ENCODE peak calls at places on chromosomes 7 and 10, in eight cellular contexts. W, P, B, R, I, G, X and A are unnamed samples.

GRCh38 chr7:99422625-99423024 is 13.9 kb downstream of the BUD31 start:
- DNase-seq in W (no peak), P (no peak), B (no peak), R (no peak), I (no peak), G (no peak), X (no peak), A (no peak)

GRCh38 chr7:27210441-27211083 is 10.7 kb upstream of the HOXA13 start:
- DNase-seq in W (peak), P (no peak), B (no peak), R (no peak), I (peak), G (peak), X (no peak), A (peak)

GRCh38 chr10:116536810-116537209 is 8.9 kb upstream of the PNLIP start:
- DNase-seq in W (no peak), P (no peak), B (no peak), R (no peak), I (no peak), G (no peak), X (no peak), A (no peak)

GRCh38 chr7:30206942-30207341 is 72.2 kb downstream of the MTURN start:
- DNase-seq in W (no peak), P (peak), B (no peak), R (no peak), I (no peak), G (no peak), X (no peak), A (no peak)

GRCh38 chr10:14391342-14391741 is 60.6 kb upstream of the FRMD4A start:
- DNase-seq in W (no peak), P (no peak), B (no peak), R (no peak), I (no peak), G (no peak), X (no peak), A (no peak)

GRCh38 chr10:774661-775244 is 85.3 kb upstream of the DIP2C start:
- DNase-seq in W (no peak), P (no peak), B (no peak), R (no peak), I (no peak), G (no peak), X (no peak), A (no peak)

GRCh38 chr7:26675143-26675887 is 189.1 kb downstream of the SKAP2 start:
- DNase-seq in W (peak), P (peak), B (no peak), R (no peak), I (no peak), G (peak), X (no peak), A (peak)

GRCh38 chr10:61896854-61897661 is 4.4 kb upstream of the ARID5B start:
- DNase-seq in W (peak), P (peak), B (peak), R (peak), I (peak), G (peak), X (peak), A (peak)

GRCh38 chr7:66146701-66147100 is 32.1 kb downstream of the CRCP start:
- DNase-seq in W (peak), P (no peak), B (no peak), R (no peak), I (no peak), G (no peak), X (no peak), A (peak)

GRCh38 chr10:12785338-12785934 is 216.1 kb downstream of the CCDC3 start:
- DNase-seq in W (no peak), P (no peak), B (no peak), R (no peak), I (no peak), G (no peak), X (no peak), A (no peak)

GRCh38 chr7:44218418-44219201 is 17.8 kb downstream of the YKT6 start:
- DNase-seq in W (no peak), P (no peak), B (no peak), R (peak), I (no peak), G (no peak), X (no peak), A (no peak)

GRCh38 chr10:807163-807957 is 117.9 kb upstream of the DIP2C start:
- DNase-seq in W (no peak), P (no peak), B (no peak), R (no peak), I (no peak), G (no peak), X (no peak), A (no peak)

GRCh38 chr10:133230023-133230319 is at the start of gene UTF1:
- DNase-seq in W (no peak), P (no peak), B (no peak), R (no peak), I (no peak), G (no peak), X (no peak), A (no peak)

GRCh38 chr10:99869581-99869980 is 87.1 kb downstream of the ABCC2 start:
- DNase-seq in W (no peak), P (no peak), B (no peak), R (no peak), I (no peak), G (no peak), X (no peak), A (no peak)

GRCh38 chr10:96697438-96697837 is 22.9 kb downstream of the PIK3AP1 start:
- DNase-seq in W (no peak), P (no peak), B (no peak), R (no peak), I (no peak), G (no peak), X (no peak), A (no peak)

GRCh38 chr7:71548746-71549145 is 416.8 kb downstream of the GALNT17 start:
- DNase-seq in W (no peak), P (peak), B (no peak), R (no peak), I (no peak), G (no peak), X (no peak), A (no peak)

GRCh38 chr10:48358162-48358561 is 51.7 kb downstream of the MAPK8 start:
- DNase-seq in W (no peak), P (no peak), B (no peak), R (no peak), I (no peak), G (no peak), X (no peak), A (no peak)

GRCh38 chr10:6140965-6141295 is 52.1 kb downstream of the RBM17 start:
- DNase-seq in W (no peak), P (no peak), B (no peak), R (no peak), I (no peak), G (no peak), X (no peak), A (no peak)

GRCh38 chr10:68111580-68111979 is 2.3 kb downstream of the MYPN start:
- DNase-seq in W (no peak), P (no peak), B (no peak), R (no peak), I (no peak), G (no peak), X (no peak), A (no peak)

GRCh38 chr10:68107651-68108449 is 1.4 kb upstream of the MYPN start:
- DNase-seq in W (no peak), P (no peak), B (no peak), R (no peak), I (no peak), G (no peak), X (no peak), A (no peak)

GRCh38 chr10:68112837-68113236 is 3.5 kb downstream of the MYPN start:
- DNase-seq in W (no peak), P (no peak), B (no peak), R (no peak), I (no peak), G (no peak), X (no peak), A (no peak)

GRCh38 chr10:68109312-68109711 is at the start of gene MYPN:
- DNase-seq in W (no peak), P (no peak), B (no peak), R (no peak), I (no peak), G (no peak), X (no peak), A (no peak)

DNA sequence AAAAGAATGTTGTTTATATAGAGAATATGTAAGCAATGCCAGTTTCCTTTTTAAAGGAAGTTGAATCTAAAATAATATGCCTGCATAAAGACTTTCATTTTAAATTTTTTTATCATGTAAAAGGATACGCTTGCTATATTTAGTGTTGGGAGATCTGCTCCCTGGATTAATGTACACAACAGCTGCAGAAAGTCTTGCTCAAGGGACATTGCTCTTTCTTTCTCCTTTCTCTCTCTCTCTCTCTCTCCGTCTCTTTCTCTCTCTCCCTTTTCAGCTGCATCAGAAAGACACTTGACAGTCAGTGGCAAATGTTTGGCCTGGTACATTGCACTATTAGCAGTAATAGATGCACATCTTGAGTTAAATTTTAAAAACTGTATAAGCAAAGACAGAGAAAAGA is 739 bp downstream of the MYPN start:
- DNase-seq in W (peak), P (no peak), B (no peak), R (no peak), I (no peak), G (no peak), X (no peak), A (peak)
- H3K4me3 ChIP-seq in W (no peak), P (no peak), B (no peak), R (no peak), I (no peak), G (no peak), X (no peak), A (no peak)

GRCh38 chr10:114157912-114158311 is 16.1 kb downstream of the CCDC186 start:
- DNase-seq in W (no peak), P (no peak), B (no peak), R (no peak), I (no peak), G (no peak), X (no peak), A (no peak)
- TF ChIP-seq CTCF in W (no peak), P (no peak), B (no peak), R (no peak), I (no peak), G (no peak), X (no peak), A (no peak)

DNA sequence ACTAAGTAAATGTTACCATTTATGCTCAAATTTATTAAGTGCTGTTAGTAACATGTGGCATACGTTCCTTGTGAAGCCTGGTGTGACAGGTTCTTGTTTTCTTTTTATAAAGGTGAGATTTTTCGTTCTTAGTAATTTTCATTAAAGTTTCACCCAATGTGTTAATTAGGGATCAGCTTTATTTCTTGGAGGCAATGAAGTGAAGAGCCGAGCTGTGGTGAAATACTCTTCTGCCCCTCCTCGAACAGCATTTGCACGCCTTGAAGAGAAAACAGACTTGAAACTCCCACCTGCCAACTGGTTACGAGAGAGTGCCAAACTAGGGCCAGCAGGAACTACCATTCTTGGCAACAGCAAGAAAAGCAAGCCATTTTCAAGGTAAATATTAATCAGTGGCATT is 1.5 kb downstream of the EDRF1 start:
- DNase-seq in W (no peak), P (no peak), B (no peak), R (no peak), I (peak), G (no peak), X (peak), A (no peak)
- H3K4me3 ChIP-seq in W (no peak), P (no peak), B (no peak), R (no peak), I (peak), G (no peak), X (peak), A (no peak)

DNA sequence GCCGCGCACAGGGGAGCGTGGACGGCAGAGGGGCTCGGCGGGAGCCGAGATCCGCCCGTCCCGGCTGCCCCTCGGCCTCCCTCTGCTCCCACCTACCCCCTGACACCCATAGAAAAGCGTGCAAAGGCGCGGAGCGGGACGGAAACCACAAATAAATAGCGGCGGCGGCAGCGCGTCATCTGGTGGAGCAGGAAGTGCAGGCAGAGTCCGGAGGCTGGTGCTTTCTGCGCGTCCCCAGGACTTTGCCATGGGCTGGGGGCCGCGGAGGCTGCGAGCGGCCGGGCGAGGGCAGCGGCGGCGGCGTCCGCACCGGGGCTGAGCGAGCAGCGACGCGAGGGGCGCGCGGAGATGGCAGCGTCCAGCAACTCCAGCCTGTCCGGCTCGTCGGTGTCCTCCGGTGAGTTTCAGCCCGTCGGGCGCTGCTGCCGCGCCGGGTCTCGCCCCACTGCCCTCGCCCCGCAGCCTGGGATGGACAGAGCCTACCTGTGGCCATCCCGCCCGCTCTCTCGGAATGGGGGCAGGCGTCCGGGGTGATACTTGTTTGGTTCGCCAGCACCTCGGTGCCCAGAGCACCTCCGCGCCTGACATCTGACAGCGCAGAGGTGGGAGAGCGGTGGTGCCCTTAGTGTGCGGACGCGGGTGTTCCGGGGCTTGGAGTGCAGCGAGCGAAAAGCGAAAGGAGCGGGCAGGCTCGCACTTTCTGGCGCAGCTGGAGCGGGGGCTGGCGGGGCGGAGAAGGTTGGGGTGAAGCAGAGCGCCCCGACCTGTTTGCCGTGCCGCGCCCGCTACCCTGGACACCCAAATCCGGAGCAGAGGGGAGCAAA is at the start of gene CHN2:
- DNase-seq in W (peak), P (peak), B (peak), R (peak), I (peak), G (peak), X (no peak), A (peak)
- TF ChIP-seq CTCF in W (no peak), P (no peak), B (no peak), R (peak), I (no peak), G (no peak), X (no peak), A (no peak)

GRCh38 chr10:101425535-101425934 is 71.6 kb downstream of the BTRC start:
- DNase-seq in W (no peak), P (no peak), B (no peak), R (no peak), I (no peak), G (no peak), X (no peak), A (no peak)
- H3K4me3 ChIP-seq in W (no peak), P (no peak), B (no peak), R (no peak), I (no peak), G (no peak), X (no peak), A (no peak)